ENCODE peak calls at places on chromosomes 16 and 17, in five cellular contexts. A is psoas muscle; O is AG09309; T is CD8-positive, alpha-beta T cell; J is colonic mucosa. P is an unnamed sample.

GRCh38 chr16:87463722-87464690 is 28.8 kb downstream of the ZCCHC14 start:
- DNase-seq in A (no peak), O (peak), T (peak), J (no peak), P (no peak)

GRCh38 chr17:74466785-74467158 is 338 bp downstream of the CD300A start:
- DNase-seq in A (no peak), O (no peak), T (no peak), J (no peak), P (no peak)

GRCh38 chr16:1647904-1648303 is 30.2 kb upstream of the JPT2 start:
- DNase-seq in A (no peak), O (no peak), T (no peak), J (no peak), P (no peak)

GRCh38 chr16:14629612-14629918 is 495 bp downstream of the PARN start:
- DNase-seq in A (no peak), O (no peak), T (no peak), J (no peak), P (no peak)

GRCh38 chr17:79478051-79478461 is 132.8 kb downstream of the RBFOX3 start:
- DNase-seq in A (no peak), O (no peak), T (no peak), J (no peak), P (no peak)

GRCh38 chr16:1193825-1194581 is 31.1 kb downstream of the TPSG1 start:
- DNase-seq in A (no peak), O (no peak), T (no peak), J (no peak), P (no peak)

GRCh38 chr16:90077757-90078593 is 844 bp upstream of the PRDM7 start:
- DNase-seq in A (no peak), O (no peak), T (peak), J (peak), P (no peak)

GRCh38 chr17:7219812-7220592 is at the start of the genes ACADVL and DLG4:
- DNase-seq in A (peak), O (no peak), T (peak), J (peak), P (peak)

GRCh38 chr17:7929158-7930029 is at the start of gene KCNAB3:
- DNase-seq in A (no peak), O (no peak), T (peak), J (no peak), P (peak)

GRCh38 chr17:41049110-41049509 is 2.0 kb upstream of the KRTAP2-1 start:
- DNase-seq in A (no peak), O (peak), T (no peak), J (no peak), P (no peak)

GRCh38 chr16:47565454-47565853 is 104.3 kb downstream of the PHKB start:
- DNase-seq in A (peak), O (no peak), T (no peak), J (peak), P (peak)

GRCh38 chr16:81654346-81654745 is 124.7 kb upstream of the PLCG2 start:
- DNase-seq in A (no peak), O (no peak), T (no peak), J (no peak), P (no peak)

GRCh38 chr16:3140603-3141427 is 6.0 kb downstream of the ZNF213 start:
- DNase-seq in A (no peak), O (no peak), T (no peak), J (no peak), P (no peak)

GRCh38 chr17:14294876-14295275 is 6.0 kb upstream of the HS3ST3B1 start:
- DNase-seq in A (no peak), O (no peak), T (no peak), J (no peak), P (no peak)
- TF ChIP-seq CTCF in A (no peak), O (no peak), T (no peak), J (no peak), P (no peak)

DNA sequence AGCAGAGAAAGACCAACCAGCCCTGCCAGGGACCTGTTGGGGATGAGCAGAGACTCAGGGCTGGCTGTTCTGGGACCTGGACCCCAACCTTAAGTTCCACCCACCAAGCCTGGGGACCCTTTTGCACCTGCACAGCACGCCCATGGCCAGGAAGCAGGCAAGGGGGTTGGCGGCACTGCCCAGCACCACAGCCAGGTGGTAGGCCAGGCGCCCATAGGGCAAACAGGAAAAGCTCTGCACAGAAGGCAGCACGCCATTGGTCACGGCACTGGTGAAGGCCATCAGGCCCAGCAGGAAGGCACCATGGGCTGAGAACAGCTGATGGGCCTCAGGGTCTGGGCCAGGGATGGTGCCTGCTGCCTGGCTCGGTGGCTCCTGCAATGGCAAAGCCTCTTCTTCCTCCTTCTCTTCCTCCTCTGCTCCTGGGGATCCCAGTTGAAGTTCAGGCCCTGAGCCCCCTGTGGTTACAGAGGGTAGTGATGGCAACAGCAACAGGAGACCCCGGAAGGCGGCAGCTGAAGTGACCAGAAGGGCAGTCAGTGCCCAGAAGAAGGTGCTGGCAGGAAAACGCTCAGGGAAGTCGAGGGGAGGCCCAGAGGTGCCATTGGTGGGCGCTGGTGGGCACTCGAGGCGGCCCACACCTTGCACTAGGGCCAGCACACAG is 1.7 kb downstream of the SLC52A1 start:
- DNase-seq in A (no peak), O (no peak), T (no peak), J (no peak), P (no peak)
- TF ChIP-seq CTCF in A (no peak), O (no peak), T (no peak), J (no peak), P (no peak)

DNA sequence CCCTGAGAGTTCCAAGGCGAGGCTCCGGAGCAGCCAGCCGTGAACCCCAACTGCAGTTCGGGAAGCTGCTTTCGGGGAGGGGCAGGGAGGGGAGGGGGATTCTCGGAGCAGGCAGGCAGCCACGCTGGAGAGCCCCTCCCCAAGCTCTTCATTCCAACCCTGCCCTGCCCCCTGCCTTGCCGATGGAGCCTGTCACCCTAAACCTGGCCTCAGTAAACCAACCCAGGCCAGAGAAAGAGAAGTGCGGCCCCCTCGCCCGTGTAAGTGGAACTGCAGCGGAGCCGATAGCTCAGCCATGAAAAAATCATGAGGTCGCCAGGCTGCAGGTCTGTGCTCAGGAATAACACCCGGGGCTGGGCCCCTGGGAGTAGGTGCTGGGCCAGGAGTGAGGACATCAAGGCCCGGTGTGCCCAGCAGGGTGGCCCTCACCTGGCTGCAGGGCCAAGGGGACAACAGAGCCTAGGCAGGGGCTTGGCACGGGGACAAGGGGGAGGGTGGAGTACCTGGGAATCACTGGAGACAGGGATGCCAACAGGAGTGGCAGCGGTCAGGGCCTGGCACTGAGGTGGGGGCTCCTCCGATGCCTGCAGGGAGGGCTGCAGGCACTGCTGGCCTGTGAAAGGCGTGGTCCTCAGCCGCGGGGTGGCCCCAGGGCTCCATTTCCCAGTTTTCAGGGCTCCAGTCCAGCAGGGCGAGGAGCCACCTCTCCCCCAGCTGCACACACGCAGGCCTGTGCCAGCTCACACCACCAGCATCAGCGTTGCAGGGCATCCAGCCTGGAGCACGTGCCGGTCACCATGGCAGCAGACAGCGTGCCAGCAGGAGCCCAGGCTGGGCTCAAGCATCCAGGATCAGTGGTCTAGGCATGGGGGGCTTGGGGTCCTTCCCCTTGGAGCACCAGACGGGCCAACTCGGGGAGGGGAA is 4.8 kb upstream of the FSCN2 start:
- DNase-seq in A (no peak), O (peak), T (no peak), J (no peak), P (peak)
- TF ChIP-seq CTCF in A (no peak), O (no peak), T (no peak), J (no peak), P (no peak)

GRCh38 chr17:72588961-72589360 is 468.1 kb downstream of the SOX9 start:
- DNase-seq in A (no peak), O (no peak), T (no peak), J (peak), P (no peak)

GRCh38 chr17:72590382-72590781 is 469.6 kb downstream of the SOX9 start:
- DNase-seq in A (no peak), O (no peak), T (no peak), J (no peak), P (no peak)

GRCh38 chr17:72587156-72587555 is 466.3 kb downstream of the SOX9 start:
- DNase-seq in A (no peak), O (no peak), T (no peak), J (no peak), P (no peak)

GRCh38 chr17:72588561-72588960 is 467.7 kb downstream of the SOX9 start:
- DNase-seq in A (no peak), O (no peak), T (no peak), J (peak), P (no peak)

GRCh38 chr17:72587773-72588511 is 467.1 kb downstream of the SOX9 start:
- DNase-seq in A (no peak), O (no peak), T (no peak), J (peak), P (no peak)
- TF ChIP-seq CTCF in A (no peak), O (no peak), T (no peak), J (peak), P (no peak)

P was measured in sigmoid colon.